ENCODE peak calls at places on chromosomes 6 and 20, in ten cellular contexts. One of them, this sample, is unnamed.

GRCh38 chr6:170006524-170007467 is 255.4 kb downstream of the ERMARD start:
- DNase-seq in kidney epithelial cell: no peak
- DNase-seq in HTR-8/SVneo: no peak
- DNase-seq in HEK293T: no peak
- DNase-seq in uterus: no peak
- DNase-seq in endothelial cell: no peak
- DNase-seq in GM03348: no peak
- DNase-seq in cardiac muscle cell: no peak
- DNase-seq in OCI-M1: no peak
- DNase-seq in amniotic stem cell: no peak
- DNase-seq in this sample: no peak

GRCh38 chr6:105504660-105505059 is 101.8 kb upstream of the PREP start:
- DNase-seq in kidney epithelial cell: no peak
- DNase-seq in HTR-8/SVneo: no peak
- DNase-seq in HEK293T: no peak
- DNase-seq in uterus: peak
- DNase-seq in endothelial cell: no peak
- DNase-seq in GM03348: no peak
- DNase-seq in cardiac muscle cell: no peak
- DNase-seq in OCI-M1: no peak
- DNase-seq in amniotic stem cell: no peak
- DNase-seq in this sample: no peak

GRCh38 chr20:33859157-33859695 is 48.1 kb downstream of the CHMP4B start:
- DNase-seq in kidney epithelial cell: no peak
- DNase-seq in HTR-8/SVneo: no peak
- DNase-seq in HEK293T: no peak
- DNase-seq in uterus: peak
- DNase-seq in endothelial cell: no peak
- DNase-seq in GM03348: no peak
- DNase-seq in cardiac muscle cell: peak
- DNase-seq in OCI-M1: no peak
- DNase-seq in amniotic stem cell: no peak
- DNase-seq in this sample: peak

GRCh38 chr6:108904731-108905130 is 56.5 kb downstream of the ARMC2 start:
- DNase-seq in kidney epithelial cell: no peak
- DNase-seq in HTR-8/SVneo: no peak
- DNase-seq in HEK293T: no peak
- DNase-seq in uterus: no peak
- DNase-seq in endothelial cell: no peak
- DNase-seq in GM03348: no peak
- DNase-seq in cardiac muscle cell: no peak
- DNase-seq in OCI-M1: peak
- DNase-seq in amniotic stem cell: no peak
- DNase-seq in this sample: no peak

GRCh38 chr6:83092756-83093399 is 25.4 kb downstream of the DOP1A start:
- DNase-seq in kidney epithelial cell: no peak
- DNase-seq in HTR-8/SVneo: no peak
- DNase-seq in HEK293T: no peak
- DNase-seq in uterus: no peak
- DNase-seq in endothelial cell: no peak
- DNase-seq in GM03348: peak
- DNase-seq in cardiac muscle cell: peak
- DNase-seq in OCI-M1: no peak
- DNase-seq in amniotic stem cell: no peak
- DNase-seq in this sample: no peak

GRCh38 chr6:140183881-140184280 is 809.4 kb upstream of the CITED2 start:
- DNase-seq in kidney epithelial cell: no peak
- DNase-seq in HTR-8/SVneo: no peak
- DNase-seq in HEK293T: no peak
- DNase-seq in uterus: no peak
- DNase-seq in endothelial cell: no peak
- DNase-seq in GM03348: peak
- DNase-seq in cardiac muscle cell: no peak
- DNase-seq in OCI-M1: no peak
- DNase-seq in amniotic stem cell: no peak
- DNase-seq in this sample: no peak

GRCh38 chr6:167858086-167858591 is 31.4 kb downstream of the AFDN start:
- DNase-seq in kidney epithelial cell: no peak
- DNase-seq in HTR-8/SVneo: no peak
- DNase-seq in HEK293T: no peak
- DNase-seq in uterus: no peak
- DNase-seq in endothelial cell: no peak
- DNase-seq in GM03348: peak
- DNase-seq in cardiac muscle cell: peak
- DNase-seq in OCI-M1: no peak
- DNase-seq in amniotic stem cell: no peak
- DNase-seq in this sample: no peak

GRCh38 chr20:31781945-31782344 is 37.2 kb upstream of the MYLK2 start:
- DNase-seq in kidney epithelial cell: no peak
- DNase-seq in HTR-8/SVneo: no peak
- DNase-seq in HEK293T: no peak
- DNase-seq in uterus: no peak
- DNase-seq in endothelial cell: no peak
- DNase-seq in GM03348: no peak
- DNase-seq in cardiac muscle cell: no peak
- DNase-seq in OCI-M1: no peak
- DNase-seq in amniotic stem cell: no peak
- DNase-seq in this sample: no peak

GRCh38 chr6:36249010-36249409 is 20.9 kb upstream of the PNPLA1 start:
- DNase-seq in kidney epithelial cell: no peak
- DNase-seq in HTR-8/SVneo: peak
- DNase-seq in HEK293T: no peak
- DNase-seq in uterus: no peak
- DNase-seq in endothelial cell: no peak
- DNase-seq in GM03348: peak
- DNase-seq in cardiac muscle cell: peak
- DNase-seq in OCI-M1: no peak
- DNase-seq in amniotic stem cell: no peak
- DNase-seq in this sample: no peak

GRCh38 chr6:3350252-3350826 is 91.6 kb downstream of the PSMG4 start:
- DNase-seq in kidney epithelial cell: no peak
- DNase-seq in HTR-8/SVneo: no peak
- DNase-seq in HEK293T: no peak
- DNase-seq in uterus: no peak
- DNase-seq in endothelial cell: no peak
- DNase-seq in GM03348: no peak
- DNase-seq in cardiac muscle cell: no peak
- DNase-seq in OCI-M1: no peak
- DNase-seq in amniotic stem cell: no peak
- DNase-seq in this sample: no peak

GRCh38 chr6:28258877-28259777 is at the start of gene NKAPL:
- DNase-seq in kidney epithelial cell: no peak
- DNase-seq in HTR-8/SVneo: no peak
- DNase-seq in HEK293T: no peak
- DNase-seq in uterus: peak
- DNase-seq in endothelial cell: no peak
- DNase-seq in GM03348: peak
- DNase-seq in cardiac muscle cell: peak
- DNase-seq in OCI-M1: no peak
- DNase-seq in amniotic stem cell: no peak
- DNase-seq in this sample: peak

GRCh38 chr6:51004380-51004779 is 185.7 kb downstream of the TFAP2B start:
- DNase-seq in kidney epithelial cell: no peak
- DNase-seq in HTR-8/SVneo: no peak
- DNase-seq in HEK293T: no peak
- DNase-seq in uterus: no peak
- DNase-seq in endothelial cell: no peak
- DNase-seq in GM03348: no peak
- DNase-seq in cardiac muscle cell: no peak
- DNase-seq in OCI-M1: no peak
- DNase-seq in amniotic stem cell: no peak
- DNase-seq in this sample: no peak

GRCh38 chr6:55185144-55185543 is 10.8 kb downstream of the HCRTR2 start:
- DNase-seq in kidney epithelial cell: no peak
- DNase-seq in HTR-8/SVneo: no peak
- DNase-seq in HEK293T: no peak
- DNase-seq in uterus: no peak
- DNase-seq in endothelial cell: no peak
- DNase-seq in GM03348: no peak
- DNase-seq in cardiac muscle cell: no peak
- DNase-seq in OCI-M1: no peak
- DNase-seq in amniotic stem cell: no peak
- DNase-seq in this sample: no peak

GRCh38 chr6:82862543-82862942 is 203.1 kb downstream of the UBE3D start:
- DNase-seq in kidney epithelial cell: peak
- DNase-seq in HTR-8/SVneo: no peak
- DNase-seq in HEK293T: no peak
- DNase-seq in uterus: no peak
- DNase-seq in endothelial cell: no peak
- DNase-seq in GM03348: peak
- DNase-seq in cardiac muscle cell: peak
- DNase-seq in OCI-M1: no peak
- DNase-seq in amniotic stem cell: no peak
- DNase-seq in this sample: no peak

GRCh38 chr6:27295301-27296079 is 16.6 kb downstream of the POM121L2 start:
- DNase-seq in kidney epithelial cell: no peak
- DNase-seq in HTR-8/SVneo: peak
- DNase-seq in HEK293T: peak
- DNase-seq in uterus: no peak
- DNase-seq in endothelial cell: peak
- DNase-seq in GM03348: peak
- DNase-seq in cardiac muscle cell: peak
- DNase-seq in OCI-M1: peak
- DNase-seq in amniotic stem cell: peak
- DNase-seq in this sample: no peak

This sample was measured in activated gamma-delta T cell treated with Interleukin-2 at 50 U/mL for 16 hours.